ENCODE peak calls at places on chromosomes 11 and 22, in four cellular contexts. J is transverse colon, R is IMR-90, L is suprapubic skin. K is an unnamed sample.

GRCh38 chr11:34490304-34490703 is 23.3 kb downstream of the ELF5 start:
- DNase-seq in J (no peak), R (no peak), L (no peak), K (peak)

GRCh38 chr22:45831394-45831793 is 145.6 kb downstream of the WNT7B start:
- DNase-seq in J (no peak), R (peak), L (no peak), K (no peak)

GRCh38 chr11:46017341-46017740 is 94.9 kb downstream of the LARGE2 start:
- DNase-seq in J (no peak), R (no peak), L (no peak), K (no peak)

GRCh38 chr11:25981998-25982397 is 349.9 kb upstream of the ANO3 start:
- DNase-seq in J (no peak), R (peak), L (no peak), K (no peak)

GRCh38 chr11:94025695-94026394 is 4.7 kb downstream of the HEPHL1 start:
- DNase-seq in J (no peak), R (peak), L (no peak), K (no peak)

GRCh38 chr11:2770556-2771301 is 70.9 kb upstream of the KCNQ1OT1 start:
- DNase-seq in J (no peak), R (no peak), L (peak), K (peak)

GRCh38 chr22:26321469-26321913 is 107.6 kb upstream of the ASPHD2 start:
- DNase-seq in J (no peak), R (peak), L (no peak), K (peak)

GRCh38 chr11:95445746-95446333 is 214.8 kb upstream of the SESN3 start:
- DNase-seq in J (no peak), R (no peak), L (no peak), K (no peak)

GRCh38 chr11:95058622-95059021 is 8.1 kb upstream of the SRSF8 start:
- DNase-seq in J (no peak), R (no peak), L (no peak), K (no peak)

GRCh38 chr11:68470304-68470811 is 9.8 kb downstream of the PPP6R3 start:
- DNase-seq in J (no peak), R (no peak), L (no peak), K (no peak)

GRCh38 chr11:117833401-117833891 is 8.9 kb upstream of the FXYD2 start:
- DNase-seq in J (peak), R (no peak), L (peak), K (no peak)

GRCh38 chr11:12122083-12122482 is 11.7 kb downstream of the MICAL2 start:
- DNase-seq in J (no peak), R (no peak), L (no peak), K (no peak)

GRCh38 chr11:107182983-107183382 is 164.7 kb upstream of the GUCY1A2 start:
- DNase-seq in J (no peak), R (no peak), L (no peak), K (no peak)

GRCh38 chr11:74956387-74956786 is 7.3 kb downstream of the SPCS2 start:
- DNase-seq in J (no peak), R (no peak), L (no peak), K (no peak)

GRCh38 chr22:40714514-40714966 is 35.3 kb downstream of the MCHR1 start:
- DNase-seq in J (no peak), R (peak), L (no peak), K (no peak)

GRCh38 chr11:116725434-116726221 is 47.2 kb downstream of the BUD13 start:
- DNase-seq in J (no peak), R (peak), L (no peak), K (no peak)

GRCh38 chr11:71286701-71287643 is 34.6 kb upstream of the SHANK2 start:
- DNase-seq in J (peak), R (peak), L (peak), K (no peak)

GRCh38 chr11:117439256-117439655 is 111.6 kb downstream of the CEP164 start:
- DNase-seq in J (no peak), R (no peak), L (no peak), K (no peak)

GRCh38 chr11:128336203-128336602 is 251.2 kb downstream of the ETS1 start:
- DNase-seq in J (peak), R (peak), L (no peak), K (no peak)

GRCh38 chr11:76206327-76207081 is at the start of gene WNT11:
- DNase-seq in J (peak), R (no peak), L (no peak), K (peak)
- H3K4me3 ChIP-seq in J (peak), R (peak), L (peak), K (peak)

GRCh38 chr11:69643646-69644045 is 2.7 kb downstream of the CCND1 start:
- DNase-seq in J (no peak), R (no peak), L (peak), K (no peak)

GRCh38 chr11:69642913-69643632 is 2.1 kb downstream of the CCND1 start:
- DNase-seq in J (peak), R (peak), L (peak), K (peak)

GRCh38 chr11:69644962-69645675 is 4.2 kb downstream of the CCND1 start:
- DNase-seq in J (no peak), R (no peak), L (no peak), K (no peak)

GRCh38 chr11:69645801-69646492 is 5.0 kb downstream of the CCND1 start:
- DNase-seq in J (no peak), R (no peak), L (no peak), K (no peak)

GRCh38 chr11:69644071-69644961 is 3.4 kb downstream of the CCND1 start:
- DNase-seq in J (peak), R (peak), L (peak), K (no peak)
- TF ChIP-seq POLR2A in J (no peak), R (no peak), L (no peak), K (no peak)

DNA sequence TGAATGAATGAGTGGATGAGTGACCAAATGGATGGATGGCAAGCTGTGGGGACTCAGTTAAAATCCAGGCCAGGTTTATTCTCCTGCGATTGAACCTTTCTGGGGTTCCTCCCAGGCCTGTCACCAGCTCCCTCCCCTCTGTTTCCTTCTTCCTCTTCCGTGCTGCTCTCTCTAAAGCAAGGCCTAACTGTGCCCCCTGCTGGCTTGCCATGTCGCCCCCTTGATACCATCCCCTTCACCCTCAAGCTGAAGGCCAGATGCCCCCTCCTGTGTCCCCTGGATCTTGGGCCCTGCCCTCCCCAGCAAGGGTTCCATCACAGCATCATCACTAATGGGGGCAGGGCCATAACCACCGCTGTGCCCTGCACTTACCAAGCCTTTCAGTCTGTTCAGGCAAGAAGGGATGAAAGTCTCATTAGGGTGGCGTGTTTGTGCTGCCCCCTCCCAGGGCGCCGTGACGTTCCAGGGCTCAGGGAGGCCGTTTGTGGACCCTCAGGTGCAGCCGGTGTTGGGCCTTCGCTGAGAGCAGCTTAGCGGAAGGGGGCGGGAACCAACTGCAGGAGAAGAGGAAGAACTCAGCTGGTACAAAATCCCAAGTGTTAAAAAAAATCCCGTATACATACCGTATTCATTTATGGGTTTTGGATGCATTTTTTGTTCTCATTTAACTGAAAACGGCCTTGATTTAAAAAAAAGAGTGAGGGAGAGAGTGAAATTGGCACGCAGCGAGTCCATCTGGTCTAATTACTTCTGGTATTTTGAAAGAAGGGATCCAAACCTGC is 69.9 kb downstream of the MPPED1 start:
- DNase-seq in J (no peak), R (no peak), L (no peak), K (no peak)
- TF ChIP-seq CTCF in J (no peak), R (no peak), L (no peak), K (no peak)

GRCh38 chr22:38067771-38068360 is 10.7 kb downstream of the PICK1 start:
- DNase-seq in J (no peak), R (no peak), L (no peak), K (no peak)
- H3K4me3 ChIP-seq in J (no peak), R (no peak), L (no peak), K (no peak)

GRCh38 chr22:18021431-18021830 is 2.9 kb downstream of the MICAL3 start:
- DNase-seq in J (no peak), R (no peak), L (no peak), K (no peak)

GRCh38 chr22:18022851-18023250 is 1.5 kb downstream of the MICAL3 start:
- DNase-seq in J (peak), R (no peak), L (no peak), K (no peak)

GRCh38 chr22:18024276-18024939 is at the start of gene MICAL3:
- DNase-seq in J (peak), R (peak), L (no peak), K (no peak)

GRCh38 chr22:18024956-18025720 is 777 bp upstream of the MICAL3 start:
- DNase-seq in J (no peak), R (no peak), L (no peak), K (no peak)

DNA sequence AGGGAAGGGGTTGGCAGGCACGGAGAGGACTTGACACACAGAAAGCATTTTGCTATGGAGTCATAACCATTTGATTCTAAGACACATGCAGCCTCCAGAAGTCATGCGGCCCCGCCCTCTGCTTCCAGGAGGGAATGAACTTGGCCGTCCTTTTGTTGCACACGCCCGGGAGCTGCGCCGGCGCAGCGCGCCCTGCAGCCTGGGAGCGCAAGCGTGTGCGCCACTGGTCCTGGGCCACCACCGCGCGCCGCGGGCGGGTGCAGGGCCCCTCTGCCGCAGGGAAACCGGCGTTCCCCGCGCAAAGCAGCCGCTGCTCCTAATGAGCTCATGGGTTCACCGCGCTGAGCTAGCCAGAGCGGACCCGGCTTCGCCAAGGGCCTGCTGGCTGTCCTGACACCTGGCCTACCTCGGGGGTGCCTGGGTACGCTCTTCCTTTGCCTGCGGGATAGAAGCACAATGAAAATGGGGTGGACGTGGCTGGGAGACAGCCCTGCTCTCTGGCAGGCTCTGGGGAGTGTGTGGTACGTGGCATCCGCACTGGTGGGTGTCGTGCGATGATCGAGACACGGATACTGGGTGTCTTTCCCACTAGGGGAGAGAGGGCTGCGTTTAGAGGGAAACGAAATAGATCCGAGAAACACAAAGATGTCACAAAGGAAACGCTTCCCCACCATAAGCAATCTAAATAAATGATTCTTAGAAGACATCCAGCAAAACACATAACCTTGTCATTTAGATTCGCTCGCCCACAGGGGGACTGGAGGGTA is 669 bp downstream of the MICAL3 start:
- DNase-seq in J (peak), R (peak), L (peak), K (peak)
- TF ChIP-seq POLR2A in J (peak), R (no peak), L (no peak), K (no peak)

GRCh38 chr11:43923327-43924111 is 18.9 kb upstream of the C11orf96 start:
- DNase-seq in J (no peak), R (peak), L (no peak), K (peak)
- TF ChIP-seq CTCF in J (no peak), R (no peak), L (no peak), K (no peak)

K was measured in lower leg skin.